ENCODE peak calls at places on chromosomes 3 and 15, in four cellular contexts. One of them, this sample, is unnamed.
A peak's percentile ranks its signal among the peaks of the same experiment; 100 is the strongest.

GRCh38 chr3:99808163-99808794 is 9.4 kb upstream of the CMSS1 start:
- DNase-seq in AG04450: peak; percentile 71
- DNase-seq in sciatic nerve: no peak
- DNase-seq in endothelial cell: peak; percentile 69
- DNase-seq in this sample: peak; percentile 43

GRCh38 chr3:107431048-107431297 is 53.7 kb downstream of the CCDC54 start:
- DNase-seq in endothelial cell: no peak
- DNase-seq in sciatic nerve: no peak
- DNase-seq in AG04450: no peak
- DNase-seq in this sample: peak; percentile 47

GRCh38 chr15:77817434-77817833 is 184.7 kb upstream of the LINGO1 start:
- DNase-seq in endothelial cell: no peak
- DNase-seq in sciatic nerve: no peak
- DNase-seq in AG04450: no peak
- DNase-seq in this sample: no peak

GRCh38 chr3:101849714-101850326 is 506 bp downstream of the NFKBIZ start:
- DNase-seq in endothelial cell: peak; percentile 49
- DNase-seq in AG04450: no peak
- DNase-seq in sciatic nerve: peak; percentile 71
- DNase-seq in this sample: peak; percentile 65

GRCh38 chr3:21390856-21391255 is 360.2 kb downstream of the ZNF385D start:
- DNase-seq in AG04450: no peak
- DNase-seq in sciatic nerve: no peak
- DNase-seq in endothelial cell: no peak
- DNase-seq in this sample: no peak

GRCh38 chr3:49017978-49018706 is at the start of gene DALRD3:
- DNase-seq in AG04450: no peak
- DNase-seq in sciatic nerve: peak; percentile 82
- DNase-seq in endothelial cell: peak; percentile 54
- DNase-seq in this sample: peak; percentile 70

GRCh38 chr3:127735767-127736693 is 63.3 kb downstream of the ABTB1 start:
- DNase-seq in sciatic nerve: no peak
- DNase-seq in endothelial cell: no peak
- DNase-seq in AG04450: peak; percentile 44
- DNase-seq in this sample: no peak

GRCh38 chr15:75763137-75763611 is 50.5 kb upstream of the CSPG4 start:
- DNase-seq in endothelial cell: no peak
- DNase-seq in sciatic nerve: no peak
- DNase-seq in AG04450: no peak
- DNase-seq in this sample: no peak

GRCh38 chr3:171248426-171249115 is 211.6 kb downstream of the TNIK start:
- DNase-seq in sciatic nerve: no peak
- DNase-seq in endothelial cell: no peak
- DNase-seq in AG04450: no peak
- DNase-seq in this sample: peak; percentile 25

GRCh38 chr15:41836072-41836471 is 2.6 kb upstream of the PLA2G4B start:
- DNase-seq in sciatic nerve: no peak
- DNase-seq in AG04450: no peak
- DNase-seq in endothelial cell: no peak
- DNase-seq in this sample: peak; percentile 7

GRCh38 chr3:8518138-8518537 is 16.5 kb downstream of the LMCD1 start:
- DNase-seq in endothelial cell: no peak
- DNase-seq in sciatic nerve: no peak
- DNase-seq in AG04450: no peak
- DNase-seq in this sample: no peak

GRCh38 chr3:15601399-15602145 is at the start of the genes BTD and HACL1:
- DNase-seq in endothelial cell: peak; percentile 96
- DNase-seq in AG04450: peak; percentile 98
- DNase-seq in sciatic nerve: peak; percentile 97
- DNase-seq in this sample: peak; percentile 98

GRCh38 chr3:40800343-40800742 is 275.6 kb downstream of the ZNF621 start:
- DNase-seq in sciatic nerve: no peak
- DNase-seq in AG04450: peak; percentile 3
- DNase-seq in endothelial cell: peak; percentile 15
- DNase-seq in this sample: no peak

GRCh38 chr15:91589360-91589759 is 264.1 kb upstream of the SLCO3A1 start:
- DNase-seq in sciatic nerve: no peak
- DNase-seq in AG04450: no peak
- DNase-seq in endothelial cell: no peak
- DNase-seq in this sample: no peak

GRCh38 chr15:51935466-51936118 is 36.0 kb downstream of the LEO1 start:
- DNase-seq in AG04450: no peak
- DNase-seq in sciatic nerve: no peak
- DNase-seq in endothelial cell: no peak
- DNase-seq in this sample: no peak

GRCh38 chr3:191362524-191363090 is 32.3 kb upstream of the UTS2B start:
- DNase-seq in sciatic nerve: no peak
- DNase-seq in endothelial cell: no peak
- DNase-seq in AG04450: no peak
- DNase-seq in this sample: no peak

GRCh38 chr3:120568624-120569023 is 27.5 kb upstream of the NDUFB4 start:
- DNase-seq in endothelial cell: no peak
- DNase-seq in AG04450: no peak
- DNase-seq in sciatic nerve: no peak
- DNase-seq in this sample: no peak

GRCh38 chr15:36334059-36334458 is 245.4 kb upstream of the CDIN1 start:
- DNase-seq in AG04450: no peak
- DNase-seq in sciatic nerve: no peak
- DNase-seq in endothelial cell: no peak
- DNase-seq in this sample: no peak

GRCh38 chr15:35181538-35181937 is 96.4 kb upstream of the NANOGP8 start:
- DNase-seq in endothelial cell: no peak
- DNase-seq in AG04450: no peak
- DNase-seq in sciatic nerve: no peak
- DNase-seq in this sample: no peak

GRCh38 chr3:57065588-57065987 is 5.1 kb downstream of the SPATA12 start:
- DNase-seq in endothelial cell: no peak
- DNase-seq in sciatic nerve: no peak
- DNase-seq in AG04450: no peak
- DNase-seq in this sample: no peak

GRCh38 chr15:99131441-99132023 is 26.7 kb downstream of the SYNM start:
- DNase-seq in endothelial cell: no peak
- DNase-seq in sciatic nerve: no peak
- DNase-seq in AG04450: no peak
- DNase-seq in this sample: no peak